ENCODE peak calls at places on chromosomes 11 and 22, in five cellular contexts. V is MV-4-11; B is T1000; M is CD4-positive, alpha-beta T cell; N is mucosa of gallbladder. U is an unnamed sample.

GRCh38 chr11:65435981-65436411 is 13.4 kb downstream of the NEAT1 start:
- DNase-seq in M (no peak), N (no peak), V (no peak), B (no peak), U (peak; percentile 46)

GRCh38 chr11:134944986-134945385 is 532.9 kb upstream of the B3GAT1 start:
- DNase-seq in V (no peak), M (no peak), N (no peak), B (no peak), U (no peak)

GRCh38 chr11:34050967-34051348 is 573 bp upstream of the CAPRIN1 start:
- DNase-seq in B (no peak), N (no peak), M (no peak), V (no peak), U (no peak)

GRCh38 chr11:23278121-23278520 is 417.8 kb upstream of the CCDC179 start:
- DNase-seq in B (no peak), N (no peak), V (no peak), M (no peak), U (no peak)

GRCh38 chr11:68349461-68350249 is 37.3 kb downstream of the LRP5 start:
- DNase-seq in B (no peak), V (no peak), N (no peak), M (no peak), U (no peak)

GRCh38 chr11:132504501-132505041 is 1027.7 kb downstream of the OPCML start:
- DNase-seq in M (no peak), V (no peak), B (no peak), N (no peak), U (no peak)

GRCh38 chr22:20238567-20239062 is 29.5 kb downstream of the RTN4R start:
- DNase-seq in V (no peak), M (peak; percentile 49), B (no peak), N (no peak), U (peak; percentile 78)

GRCh38 chr22:35434061-35434750 is 34.3 kb downstream of the MCM5 start:
- DNase-seq in N (no peak), B (no peak), V (no peak), M (no peak), U (no peak)

GRCh38 chr22:26174280-26174679 is 5.0 kb downstream of the SEZ6L start:
- DNase-seq in M (no peak), V (peak; percentile 9), N (no peak), B (no peak), U (no peak)

GRCh38 chr11:16615480-16615879 is 123.0 kb upstream of the C11orf58 start:
- DNase-seq in M (no peak), B (no peak), N (no peak), V (no peak), U (no peak)